ENCODE peak calls at places on chromosomes 13 and 19, in six cellular contexts. S is G401; P is osteocyte; N is adrenal gland; W is stimulated activated CD4-positive, alpha-beta T cell treated with anti-CD3 and anti-CD28 coated beads, Interleukin-2, amount 100 ng/mL, for 48 hours; G is stimulated activated naive CD8-positive, alpha-beta T cell treated with anti-CD3 and anti-CD28 coated beads, Interleukin-15, amount 100 ng/mL, for 72 hours. I is an unnamed sample.

GRCh38 chr19:46533085-46534081 is 37.7 kb upstream of the PNMA8B start:
- DNase-seq in S (no peak), P (no peak), N (no peak), W (no peak), G (no peak), I (no peak)

GRCh38 chr19:49210108-49210900 is 52.7 kb downstream of the TRPM4 start:
- DNase-seq in S (no peak), P (no peak), N (peak), W (peak), G (peak), I (peak)

GRCh38 chr13:38888309-38888708 is 102.3 kb downstream of the STOML3 start:
- DNase-seq in S (no peak), P (no peak), N (no peak), W (no peak), G (no peak), I (peak)

GRCh38 chr13:95180513-95181245 is 120.6 kb downstream of the ABCC4 start:
- DNase-seq in S (no peak), P (no peak), N (no peak), W (no peak), G (no peak), I (no peak)

GRCh38 chr13:41420146-41420545 is 37.2 kb upstream of the RGCC start:
- DNase-seq in S (no peak), P (peak), N (no peak), W (no peak), G (no peak), I (no peak)

GRCh38 chr19:21593008-21593427 is 87.6 kb downstream of the ZNF429 start:
- DNase-seq in S (no peak), P (no peak), N (no peak), W (no peak), G (no peak), I (no peak)

GRCh38 chr19:53537523-53538377 is at the start of gene ZNF331:
- DNase-seq in S (peak), P (peak), N (peak), W (peak), G (peak), I (no peak)

GRCh38 chr13:23572836-23573235 is 2.6 kb downstream of the TNFRSF19 start:
- DNase-seq in S (no peak), P (no peak), N (no peak), W (no peak), G (no peak), I (no peak)

GRCh38 chr19:7679017-7679720 is 1.5 kb upstream of the TRAPPC5 start:
- DNase-seq in S (peak), P (no peak), N (no peak), W (peak), G (peak), I (peak)

GRCh38 chr13:73913043-73913740 is 221.0 kb downstream of the KLF12 start:
- DNase-seq in S (no peak), P (no peak), N (no peak), W (no peak), G (no peak), I (no peak)

GRCh38 chr19:30076101-30076551 is 134.1 kb downstream of the URI1 start:
- DNase-seq in S (no peak), P (no peak), N (no peak), W (no peak), G (no peak), I (no peak)